ENCODE peak calls at places on chromosomes 16 and 17, in six cellular contexts. H is H1, F is heart left ventricle, O is stomach, W is ovary, T is cardiac muscle cell. N is an unnamed sample.
A peak's percentile ranks its signal among the peaks of the same experiment; 100 is the strongest.

GRCh38 chr16:69040144-69040909 is 65.1 kb upstream of the HAS3 start:
- DNase-seq in H (no peak), F (no peak), O (no peak), W (no peak), T (no peak), N (no peak)

GRCh38 chr16:66382966-66383299 is 16.4 kb downstream of the CDH5 start:
- DNase-seq in H (no peak), F (no peak), O (no peak), W (no peak), T (peak; percentile 68), N (no peak)

GRCh38 chr17:72826602-72827001 is 265.9 kb downstream of the SLC39A11 start:
- DNase-seq in H (no peak), F (no peak), O (no peak), W (no peak), T (no peak), N (no peak)

GRCh38 chr16:80640316-80640715 is 99.5 kb downstream of the DYNLRB2 start:
- DNase-seq in H (no peak), F (no peak), O (no peak), W (no peak), T (no peak), N (no peak)

GRCh38 chr16:15487336-15488284 is 53.2 kb downstream of the BMERB1 start:
- DNase-seq in H (no peak), F (no peak), O (no peak), W (no peak), T (no peak), N (no peak)

GRCh38 chr17:32288600-32288999 is 23.0 kb downstream of the RHBDL3 start:
- DNase-seq in H (no peak), F (no peak), O (no peak), W (no peak), T (no peak), N (no peak)

GRCh38 chr17:73067075-73067474 is 25.4 kb downstream of the SLC39A11 start:
- DNase-seq in H (no peak), F (no peak), O (no peak), W (no peak), T (no peak), N (no peak)

GRCh38 chr17:21279198-21279535 is 5.3 kb upstream of the MAP2K3 start:
- DNase-seq in H (no peak), F (no peak), O (no peak), W (no peak), T (no peak), N (no peak)

GRCh38 chr16:88685156-88686061 is 898 bp downstream of the SNAI3 start:
- DNase-seq in H (peak; percentile 79), F (no peak), O (no peak), W (no peak), T (no peak), N (no peak)

GRCh38 chr17:44930667-44931066 is 15.4 kb upstream of the GFAP start:
- DNase-seq in H (no peak), F (no peak), O (no peak), W (no peak), T (no peak), N (no peak)

GRCh38 chr16:75246504-75247205 is 4.8 kb downstream of the BCAR1 start:
- DNase-seq in H (no peak), F (no peak), O (no peak), W (no peak), T (no peak), N (no peak)

GRCh38 chr17:2366747-2367494 is 29.6 kb downstream of the SGSM2 start:
- DNase-seq in H (peak; percentile 85), F (peak; percentile 9), O (no peak), W (no peak), T (no peak), N (no peak)

GRCh38 chr16:78669994-78670393 is 570.5 kb downstream of the WWOX start:
- DNase-seq in H (no peak), F (peak; percentile 68), O (no peak), W (peak; percentile 51), T (no peak), N (peak; percentile 40)

GRCh38 chr16:69703638-69704037 is 22.7 kb downstream of the NQO1 start:
- DNase-seq in H (no peak), F (no peak), O (no peak), W (no peak), T (no peak), N (no peak)

GRCh38 chr16:47970291-47970931 is 185.4 kb downstream of the ABCC12 start:
- DNase-seq in H (no peak), F (no peak), O (no peak), W (no peak), T (peak; percentile 86), N (no peak)

GRCh38 chr17:38733315-38734234 is 3.4 kb downstream of the CISD3 start:
- DNase-seq in H (no peak), F (no peak), O (no peak), W (no peak), T (no peak), N (no peak)

GRCh38 chr17:39702901-39703893 is 3.3 kb downstream of the ERBB2 start:
- DNase-seq in H (no peak), F (peak; percentile 49), O (no peak), W (no peak), T (peak; percentile 72), N (no peak)

GRCh38 chr17:6254036-6254435 is 180.9 kb downstream of the AIPL1 start:
- DNase-seq in H (no peak), F (no peak), O (no peak), W (no peak), T (no peak), N (no peak)

GRCh38 chr16:12124742-12125141 is 148.2 kb downstream of the SNX29 start:
- DNase-seq in H (no peak), F (no peak), O (no peak), W (no peak), T (no peak), N (no peak)

GRCh38 chr17:4498461-4499397 is at the start of gene SPNS2:
- DNase-seq in H (peak; percentile 85), F (peak; percentile 70), O (peak; percentile 83), W (peak; percentile 28), T (peak; percentile 84), N (peak; percentile 75)

GRCh38 chr17:68658999-68659780 is 58.0 kb upstream of the FAM20A start:
- DNase-seq in H (no peak), F (no peak), O (no peak), W (no peak), T (no peak), N (no peak)

GRCh38 chr16:20647736-20648135 is 49.7 kb downstream of the ACSM1 start:
- DNase-seq in H (no peak), F (no peak), O (no peak), W (no peak), T (no peak), N (no peak)

GRCh38 chr17:58969612-58970011 is 137.1 kb downstream of the TRIM37 start:
- DNase-seq in H (no peak), F (no peak), O (no peak), W (no peak), T (no peak), N (no peak)

GRCh38 chr17:2337811-2338657 is 733 bp downstream of the SGSM2 start:
- DNase-seq in H (peak; percentile 80), F (peak; percentile 67), O (peak; percentile 79), W (peak; percentile 64), T (peak; percentile 82), N (peak; percentile 67)

GRCh38 chr17:77323413-77324171 is 182.8 kb downstream of the SEC14L1 start:
- DNase-seq in H (peak; percentile 43), F (peak; percentile 56), O (peak; percentile 38), W (peak; percentile 77), T (no peak), N (no peak)
- H3K4me1 ChIP-seq in H (peaks cover 2% of the 10 kb centered on the region), F (peaks cover 42% of the 10 kb centered on the region), O (peaks cover 100% of the 10 kb centered on the region), W (peaks cover 35% of the 10 kb centered on the region), T (peaks cover 30% of the 10 kb centered on the region), N (peaks cover 71% of the 10 kb centered on the region)

GRCh38 chr16:49876716-49877129 is 20.8 kb upstream of the ZNF423 start:
- DNase-seq in H (peak; percentile 99), F (peak; percentile 81), O (peak; percentile 68), W (peak; percentile 60), T (peak; percentile 76), N (peak; percentile 72)

GRCh38 chr16:49874613-49875237 is 18.8 kb upstream of the ZNF423 start:
- DNase-seq in H (no peak), F (no peak), O (no peak), W (no peak), T (no peak), N (no peak)

GRCh38 chr16:49881890-49882289 is 26.0 kb upstream of the ZNF423 start:
- DNase-seq in H (no peak), F (no peak), O (no peak), W (no peak), T (no peak), N (no peak)

DNA sequence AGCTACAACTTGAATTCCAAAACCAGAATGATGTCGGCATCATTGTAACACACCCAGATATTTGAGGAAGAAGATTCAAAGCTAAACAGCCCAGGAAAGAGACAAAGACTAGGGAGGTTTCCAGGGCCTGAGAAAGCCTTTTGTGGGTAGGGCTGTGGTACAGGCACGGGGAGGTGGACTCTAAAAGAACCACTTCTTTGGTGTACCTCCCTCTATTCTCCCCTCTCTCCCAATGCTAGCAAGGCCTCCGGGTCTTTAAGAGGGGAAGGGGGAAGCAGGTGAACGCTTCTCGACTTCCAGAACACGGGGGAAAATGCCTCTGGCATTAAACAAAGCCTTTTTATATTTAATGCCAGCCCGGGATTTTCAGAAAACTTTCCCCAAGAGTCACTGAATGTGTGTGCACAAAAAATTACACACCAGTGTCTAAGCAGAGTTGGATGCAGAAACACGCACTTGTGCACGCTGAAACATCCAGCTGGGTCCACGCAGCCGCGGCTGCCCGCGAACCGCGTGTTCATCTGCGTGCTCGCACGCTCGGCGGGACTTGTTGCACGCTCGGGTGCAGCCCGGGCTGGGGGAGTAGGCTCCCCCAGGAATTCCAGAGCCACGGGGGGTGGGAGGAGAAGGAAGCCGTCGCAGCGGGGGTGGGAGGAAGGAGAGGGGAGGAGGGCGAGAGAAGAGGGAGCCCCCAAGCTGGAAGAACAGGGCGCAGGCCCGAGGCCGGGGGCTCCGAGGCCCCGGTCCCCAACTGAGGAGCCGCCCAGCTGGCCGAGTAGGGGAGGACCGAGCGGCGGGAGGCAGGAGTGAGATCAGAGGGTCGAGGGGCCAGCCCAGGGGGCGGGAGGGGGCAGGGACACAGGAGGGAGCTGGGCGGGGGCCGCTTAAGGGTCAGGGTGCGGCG is 20.2 kb upstream of the ZNF423 start:
- DNase-seq in H (no peak), F (no peak), O (no peak), W (peak; percentile 33), T (no peak), N (no peak)
- H3K4me3 ChIP-seq in H (peak overlapping the region; percentile 18), F (peak overlapping the region; percentile 56), O (peak overlapping the region; percentile 39), W (peak overlapping the region; percentile 8), T (no peak overlapping the region), N (peak overlapping the region; percentile 64)

DNA sequence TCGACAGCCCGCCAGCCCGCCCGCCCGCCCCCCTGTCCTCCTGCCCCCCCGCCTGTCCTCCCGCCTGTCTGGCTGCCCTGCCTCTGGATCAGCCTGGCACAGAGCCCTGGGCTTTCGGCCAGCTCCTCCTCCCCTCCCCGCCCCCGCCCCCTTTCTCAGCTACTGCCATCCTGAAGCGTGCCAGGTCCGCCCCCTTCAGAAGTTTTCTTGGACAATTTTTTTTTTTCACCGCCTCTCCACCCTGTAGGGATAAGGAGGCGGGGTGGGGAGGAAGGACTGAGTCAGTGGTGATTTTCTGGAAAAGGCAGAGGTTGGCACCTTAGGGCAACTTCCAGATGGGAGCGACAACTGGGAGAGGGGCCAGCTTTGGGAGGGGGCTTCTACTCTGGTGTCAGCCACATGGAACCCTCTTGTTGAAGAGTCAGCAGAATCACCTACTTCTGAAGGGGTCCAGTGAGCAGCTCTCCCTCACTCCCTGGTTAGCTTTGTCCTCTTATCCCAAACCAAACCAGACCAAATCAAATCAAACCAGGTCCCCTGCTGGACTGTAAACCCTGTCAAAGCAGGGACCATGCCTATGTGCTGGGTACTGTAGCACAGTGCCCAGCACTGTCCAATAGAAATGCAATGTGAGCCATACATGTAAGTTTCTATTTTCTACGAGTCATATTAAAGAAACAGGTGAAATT is 19.7 kb downstream of the IGF2BP1 start:
- DNase-seq in H (peak; percentile 46), F (no peak), O (peak; percentile 58), W (no peak), T (peak; percentile 33), N (no peak)
- H3K4me1 ChIP-seq in H (peaks cover 28% of the 10 kb centered on the region), F (no peaks in the 10 kb centered on the region), O (peaks cover 31% of the 10 kb centered on the region), W (no peaks in the 10 kb centered on the region), T (peaks cover 78% of the 10 kb centered on the region), N (peaks cover 5% of the 10 kb centered on the region)

GRCh38 chr17:79831367-79832210 is 7.7 kb downstream of the CBX4 start:
- DNase-seq in H (peak; percentile 71), F (peak; percentile 82), O (peak; percentile 91), W (peak; percentile 67), T (peak; percentile 76), N (peak; percentile 73)
- H3K4me3 ChIP-seq in H (peak overlapping the region; percentile 9), F (peak overlapping the region; percentile 55), O (peak overlapping the region; percentile 33), W (no peak overlapping the region), T (peak overlapping the region; percentile 17), N (peak overlapping the region; percentile 63)